ENCODE peak calls at places on chromosomes 11 and 22, in six cellular contexts. G is HL-60, H is PC-3, Y is AG10803, A is mammary epithelial cell, W is stomach. K is an unnamed sample.

GRCh38 chr11:58652726-58653280 is 30.3 kb downstream of the CNTF start:
- DNase-seq in Y (no peak), A (no peak), G (no peak), W (no peak), H (peak), K (no peak)

GRCh38 chr11:67640021-67640757 is 626 bp upstream of the TBX10 start:
- DNase-seq in A (no peak), H (peak), Y (peak), W (peak), G (peak), K (no peak)

GRCh38 chr11:70769106-70769505 is 370.8 kb downstream of the CTTN start:
- DNase-seq in H (no peak), G (no peak), A (no peak), Y (no peak), W (no peak), K (no peak)

GRCh38 chr11:45538939-45539338 is 126.5 kb downstream of the CHST1 start:
- DNase-seq in G (no peak), Y (no peak), H (no peak), W (no peak), A (no peak), K (no peak)

GRCh38 chr11:124801014-124801413 is 808 bp upstream of the MSANTD2 start:
- DNase-seq in H (peak), Y (peak), G (no peak), A (peak), W (no peak), K (no peak)

GRCh38 chr22:39959640-39960447 is at the start of gene TMA7B:
- DNase-seq in W (peak), G (peak), Y (peak), A (peak), H (peak), K (no peak)

GRCh38 chr11:121466063-121466794 is 13.5 kb upstream of the SORL1-AS1 start:
- DNase-seq in H (peak), W (peak), G (no peak), A (peak), Y (peak), K (peak)

GRCh38 chr11:70128435-70128906 is 50.4 kb downstream of the ANO1 start:
- DNase-seq in W (peak), Y (peak), H (peak), A (peak), G (no peak), K (no peak)

GRCh38 chr11:3879967-3880542 is 24.6 kb downstream of the STIM1 start:
- DNase-seq in A (no peak), Y (no peak), G (no peak), W (peak), H (no peak), K (no peak)

GRCh38 chr22:48021946-48022345 is 1259.5 kb downstream of the TBC1D22A start:
- DNase-seq in G (no peak), H (no peak), Y (no peak), W (no peak), A (no peak), K (no peak)

GRCh38 chr22:39115976-39116621 is 19.1 kb downstream of the APOBEC3H start:
- DNase-seq in A (no peak), Y (no peak), G (no peak), W (no peak), H (no peak), K (no peak)

GRCh38 chr11:26649884-26650283 is 72.0 kb downstream of the SLC5A12 start:
- DNase-seq in Y (peak), A (peak), W (peak), H (peak), G (peak), K (peak)

GRCh38 chr11:61711037-61711436 is 30.8 kb downstream of the DAGLA start:
- DNase-seq in H (no peak), A (no peak), W (no peak), G (no peak), Y (no peak), K (no peak)

GRCh38 chr11:47186937-47187681 is 875 bp upstream of the PACSIN3 start:
- DNase-seq in Y (peak), A (peak), H (no peak), W (peak), G (no peak), K (no peak)
- TF ChIP-seq CTCF in Y (peak), A (no peak), H (no peak), W (no peak), G (no peak), K (no peak)

GRCh38 chr11:33690290-33691050 is 10.2 kb downstream of the C11orf91 start:
- DNase-seq in A (peak), H (peak), Y (peak), G (no peak), W (peak), K (peak)
- H3K4me3 ChIP-seq in A (no peak), H (no peak), Y (peak), G (no peak), W (no peak), K (no peak)

GRCh38 chr22:32202539-32203180 is 2.2 kb downstream of the RFPL2 start:
- DNase-seq in Y (peak), W (peak), A (peak), G (peak), H (peak), K (no peak)

GRCh38 chr22:32204856-32205722 is at the start of gene RFPL2:
- DNase-seq in H (no peak), W (no peak), G (peak), A (peak), Y (peak), K (no peak)

GRCh38 chr22:32203181-32204105 is 1.4 kb downstream of the RFPL2 start:
- DNase-seq in G (no peak), H (no peak), W (no peak), Y (no peak), A (no peak), K (no peak)

GRCh38 chr22:32205974-32206773 is 1.3 kb upstream of the RFPL2 start:
- DNase-seq in A (no peak), H (no peak), G (no peak), Y (no peak), W (no peak), K (no peak)

DNA sequence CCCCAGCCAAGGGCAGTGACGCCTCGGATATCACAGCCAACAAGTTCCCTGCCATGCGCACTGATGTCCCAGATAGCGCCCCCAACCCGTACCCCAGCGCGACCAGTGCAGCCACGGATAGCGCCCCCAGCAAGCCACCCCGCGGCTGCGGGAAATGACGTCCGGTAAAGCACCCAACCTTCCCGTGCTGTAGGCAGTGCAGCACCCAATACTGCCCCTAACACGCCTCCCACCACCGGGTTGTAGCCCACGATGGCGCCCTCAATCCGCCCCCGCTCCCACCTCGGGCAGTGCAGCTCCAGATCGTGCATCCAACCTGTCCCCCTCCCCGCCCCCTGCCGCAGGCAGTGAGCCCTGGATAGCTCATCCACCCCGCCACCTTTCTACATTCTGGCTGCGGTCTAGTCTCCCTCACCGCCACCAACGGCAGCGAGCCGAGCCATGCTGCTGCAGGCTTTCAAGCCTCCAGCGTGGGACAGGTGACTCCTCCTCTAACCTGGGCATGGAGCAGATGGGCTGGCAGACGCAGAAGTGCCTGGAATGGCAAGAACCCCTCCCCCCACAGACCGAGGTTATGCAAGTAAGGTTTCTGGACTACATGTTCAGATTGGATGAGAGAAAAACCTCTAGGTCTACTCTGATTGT is 540 bp downstream of the RFPL2 start:
- DNase-seq in G (peak), A (no peak), W (no peak), Y (no peak), H (no peak), K (no peak)
- TF ChIP-seq CTCF in G (peak), A (no peak), W (no peak), Y (no peak), H (no peak), K (no peak)

GRCh38 chr11:2384723-2385041 is 7.6 kb downstream of the CD81 start:
- DNase-seq in H (no peak), A (no peak), Y (no peak), G (no peak), W (no peak), K (no peak)

GRCh38 chr11:2381494-2382128 is 4.5 kb downstream of the CD81 start:
- DNase-seq in W (no peak), A (no peak), H (no peak), G (no peak), Y (no peak), K (no peak)

GRCh38 chr11:2382129-2382517 is 5.0 kb downstream of the CD81 start:
- DNase-seq in Y (no peak), G (no peak), W (no peak), H (no peak), A (no peak), K (no peak)

GRCh38 chr11:2383823-2384722 is 7.0 kb downstream of the CD81 start:
- DNase-seq in H (no peak), Y (no peak), A (no peak), W (no peak), G (no peak), K (no peak)

DNA sequence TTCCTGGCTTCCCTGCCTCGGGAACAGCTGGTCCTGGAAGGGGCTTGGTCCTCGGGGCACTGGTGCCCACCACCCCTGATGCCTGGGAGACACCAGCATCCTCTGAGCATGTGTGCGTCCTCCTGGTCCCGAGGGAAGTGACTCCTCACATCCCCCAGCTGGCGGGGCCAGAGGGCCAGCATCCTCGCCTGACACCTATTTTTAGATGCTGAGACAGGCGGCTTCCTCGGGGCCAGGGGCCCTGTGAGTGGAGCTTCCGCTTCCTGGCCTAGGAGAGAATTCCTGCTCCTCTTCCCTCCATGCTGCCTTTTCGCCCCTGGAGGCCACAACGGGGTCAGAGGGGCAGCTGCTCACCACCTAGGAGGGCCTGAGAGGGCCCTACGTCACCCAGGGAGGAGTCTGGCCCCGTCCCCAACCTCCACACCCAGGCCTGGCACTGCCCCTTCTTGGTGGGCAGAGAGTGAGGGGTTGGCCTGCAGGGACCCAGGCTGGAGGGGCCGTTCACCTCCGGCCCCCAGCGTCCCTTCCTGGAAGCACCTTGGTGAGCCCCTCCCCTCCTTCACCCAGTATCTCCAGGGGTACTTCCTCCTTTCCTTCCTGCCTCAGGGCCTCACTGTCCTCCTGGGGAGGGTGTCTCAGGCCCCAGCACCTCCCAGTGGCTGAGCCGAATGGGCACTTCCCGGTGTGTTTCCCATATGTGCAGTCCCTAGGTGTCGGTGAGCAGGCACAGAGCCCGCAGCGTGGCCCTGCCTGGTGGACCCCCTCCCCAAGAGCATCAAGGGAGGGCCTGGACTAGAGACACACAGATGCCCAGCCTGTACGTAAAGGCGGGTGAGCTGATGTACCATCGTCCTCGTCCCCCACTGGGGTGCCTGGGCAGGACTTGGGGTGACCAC is 6.1 kb downstream of the CD81 start:
- DNase-seq in Y (no peak), G (no peak), H (no peak), W (no peak), A (no peak), K (no peak)
- H3K4me3 ChIP-seq in Y (peak), G (no peak), H (no peak), W (peak), A (no peak), K (no peak)

K was measured in retinal pigment epithelial cell.